ENCODE peak calls at places on chromosomes 16 and 17, in six cellular contexts. M is body of pancreas, K is fibroblast of lung, F is kidney, D is GM23248, U is aorta. N is an unnamed sample.

GRCh38 chr17:1645207-1646171 is at the start of gene SCARF1:
- DNase-seq in K (no peak), M (no peak), F (no peak), U (peak; percentile 80), D (no peak), N (no peak)

GRCh38 chr17:56096026-56096807 is 57.1 kb upstream of the ANKFN1 start:
- DNase-seq in F (no peak), M (no peak), K (peak; percentile 67), D (peak; percentile 12), U (no peak), N (no peak)

GRCh38 chr16:68665501-68665900 is 20.4 kb downstream of the CDH3 start:
- DNase-seq in M (no peak), D (peak; percentile 36), K (peak; percentile 64), U (no peak), F (no peak), N (no peak)

GRCh38 chr17:46144246-46144645 is 49.0 kb downstream of the KANSL1 start:
- DNase-seq in U (no peak), F (no peak), M (no peak), D (no peak), K (peak; percentile 69), N (no peak)

GRCh38 chr17:4733073-4733531 is 1.9 kb downstream of the MED11 start:
- DNase-seq in U (no peak), M (no peak), D (no peak), K (no peak), F (peak; percentile 53), N (no peak)

GRCh38 chr17:14209215-14209614 is 27.4 kb downstream of the CDRT15 start:
- DNase-seq in K (no peak), F (no peak), U (no peak), M (no peak), D (no peak), N (no peak)

GRCh38 chr16:3842994-3843393 is 37.5 kb downstream of the CREBBP start:
- DNase-seq in U (no peak), K (no peak), F (no peak), M (no peak), D (peak; percentile 74), N (no peak)

GRCh38 chr17:2634361-2634960 is 41.0 kb downstream of the PAFAH1B1 start:
- DNase-seq in K (peak; percentile 92), M (no peak), F (no peak), D (peak; percentile 12), U (no peak), N (no peak)

GRCh38 chr16:81784042-81784785 is 5.1 kb downstream of the PLCG2 start:
- DNase-seq in K (no peak), M (no peak), F (no peak), D (no peak), U (no peak), N (no peak)

GRCh38 chr16:1379054-1379862 is 27.5 kb downstream of the GNPTG start:
- DNase-seq in D (peak; percentile 95), K (peak; percentile 65), U (peak; percentile 97), M (peak; percentile 82), F (peak; percentile 97), N (peak; percentile 52)

GRCh38 chr16:1377406-1378010 is 25.8 kb downstream of the GNPTG start:
- DNase-seq in M (no peak), D (no peak), K (no peak), U (no peak), F (no peak), N (no peak)

GRCh38 chr16:1379863-1380174 is 28.1 kb downstream of the GNPTG start:
- DNase-seq in D (no peak), K (no peak), U (no peak), M (no peak), F (no peak), N (no peak)

GRCh38 chr16:1378804-1379053 is 27.0 kb downstream of the GNPTG start:
- DNase-seq in F (no peak), K (no peak), D (no peak), M (no peak), U (no peak), N (no peak)

GRCh38 chr16:1378087-1378803 is 26.5 kb downstream of the GNPTG start:
- DNase-seq in M (no peak), K (no peak), U (no peak), F (no peak), D (no peak), N (no peak)
- H3K36me3 ChIP-seq in M (peaks cover 3% of the 10 kb centered on the region), K (peaks cover 4% of the 10 kb centered on the region), U (no peaks in the 10 kb centered on the region), F (peaks cover 2% of the 10 kb centered on the region), D (no peaks in the 10 kb centered on the region), N (peaks cover 57% of the 10 kb centered on the region)

DNA sequence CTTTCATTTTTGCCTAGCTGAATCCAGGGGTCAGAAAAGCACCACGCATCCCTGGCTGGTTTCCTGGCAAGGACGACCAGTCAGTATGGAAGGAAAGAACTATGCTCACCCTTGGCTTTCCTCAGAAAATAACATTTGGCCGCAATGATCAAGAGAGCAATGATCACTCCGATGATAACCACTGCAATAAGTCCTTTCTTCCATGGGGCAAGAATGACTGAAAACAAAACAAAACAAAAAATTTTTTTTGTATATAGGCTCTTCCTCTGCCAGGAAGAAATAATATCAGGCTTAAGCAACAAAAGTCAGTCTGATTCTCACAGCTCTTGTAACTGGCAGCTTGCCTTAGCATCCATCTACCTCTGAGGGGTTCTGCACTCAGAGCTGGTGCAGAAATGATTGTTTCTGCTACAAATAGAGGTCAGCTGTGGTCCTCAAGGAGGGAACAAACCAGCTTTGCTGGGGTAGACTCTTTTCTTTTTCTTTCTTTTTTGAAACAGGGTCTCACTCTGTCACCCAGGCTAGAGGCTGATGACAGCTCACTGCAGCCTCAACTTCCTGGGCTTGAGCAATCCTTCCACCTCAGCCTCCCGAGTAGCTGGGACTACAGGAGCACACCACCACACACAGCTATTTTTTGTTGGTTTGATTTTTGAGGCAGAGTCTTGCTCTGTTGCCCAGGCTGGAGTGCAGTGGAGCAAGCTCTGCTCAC is 35.7 kb downstream of the PECAM1 start:
- DNase-seq in D (peak; percentile 52), F (no peak), M (no peak), K (peak; percentile 60), U (peak; percentile 42), N (no peak)
- H3K27ac ChIP-seq in D (peak overlapping the region; percentile 8), F (no peak overlapping the region), M (no peak overlapping the region), K (no peak overlapping the region), U (no peak overlapping the region), N (no peak overlapping the region)

GRCh38 chr17:61761827-61762226 is 101.5 kb downstream of the BRIP1 start:
- DNase-seq in K (no peak), M (no peak), D (no peak), U (no peak), F (no peak), N (no peak)
- H3K36me3 ChIP-seq in K (no peaks in the 10 kb centered on the region), M (no peaks in the 10 kb centered on the region), D (no peaks in the 10 kb centered on the region), U (no peaks in the 10 kb centered on the region), F (no peaks in the 10 kb centered on the region), N (no peaks in the 10 kb centered on the region)

GRCh38 chr16:12225282-12225681 is 248.7 kb downstream of the SNX29 start:
- DNase-seq in U (no peak), D (no peak), M (no peak), K (no peak), F (no peak), N (no peak)

GRCh38 chr16:12229759-12230594 is 253.4 kb downstream of the SNX29 start:
- DNase-seq in U (no peak), M (no peak), K (peak; percentile 25), D (peak; percentile 50), F (no peak), N (no peak)

GRCh38 chr16:12228607-12229499 is 252.3 kb downstream of the SNX29 start:
- DNase-seq in K (peak; percentile 54), F (no peak), M (no peak), U (no peak), D (peak; percentile 50), N (no peak)

GRCh38 chr16:12228079-12228606 is 251.6 kb downstream of the SNX29 start:
- DNase-seq in K (no peak), U (no peak), M (no peak), F (no peak), D (no peak), N (no peak)

GRCh38 chr16:12225816-12226480 is 249.4 kb downstream of the SNX29 start:
- DNase-seq in U (no peak), D (peak; percentile 49), F (no peak), K (peak; percentile 43), M (no peak), N (no peak)
- H3K27ac ChIP-seq in U (no peak overlapping the region), D (no peak overlapping the region), F (no peak overlapping the region), K (no peak overlapping the region), M (no peak overlapping the region), N (no peak overlapping the region)

GRCh38 chr16:86044241-86044671 is 145.3 kb downstream of the IRF8 start:
- DNase-seq in U (peak; percentile 79), F (peak; percentile 75), M (peak; percentile 23), K (peak; percentile 39), D (peak; percentile 61), N (peak; percentile 51)
- H3K36me3 ChIP-seq in U (no peaks in the 10 kb centered on the region), F (no peaks in the 10 kb centered on the region), M (no peaks in the 10 kb centered on the region), K (no peaks in the 10 kb centered on the region), D (no peaks in the 10 kb centered on the region), N (no peaks in the 10 kb centered on the region)

GRCh38 chr16:75063549-75064082 is 53.0 kb downstream of the LDHD start:
- DNase-seq in F (no peak), M (no peak), K (no peak), U (no peak), D (no peak), N (no peak)
- H3K27ac ChIP-seq in F (no peak overlapping the region), M (no peak overlapping the region), K (no peak overlapping the region), U (no peak overlapping the region), D (no peak overlapping the region), N (no peak overlapping the region)

N was measured in naive thymus-derived CD4-positive, alpha-beta T cell.